ENCODE peak calls at places on chromosomes 5 and 9, in eight cellular contexts. C is AG04450; K is RCC 7860; R is NCI-H2081; Q is mesendoderm; E is stimulated activated CD8-positive, alpha-beta memory T cell treated with anti-CD3 and anti-CD28 coated beads, Interleukin-4, amount 100 ng/mL, for 24 hours; V is HS-27A; X is T-helper 17 cell. I is an unnamed sample.

GRCh38 chr5:169637856-169638190 is 748 bp downstream of the DOCK2 start:
- DNase-seq in R (no peak), K (no peak), Q (peak; percentile 21), X (peak; percentile 33), C (no peak), V (no peak), E (peak; percentile 59), I (no peak)

GRCh38 chr5:133848306-133848924 is 120.0 kb downstream of the C5orf15 start:
- DNase-seq in C (no peak), V (no peak), Q (no peak), E (no peak), K (no peak), X (no peak), R (peak; percentile 32), I (no peak)

GRCh38 chr5:137747848-137748247 is 6.3 kb downstream of the HNRNPA0 start:
- DNase-seq in E (no peak), R (no peak), X (no peak), Q (peak; percentile 35), C (no peak), V (no peak), K (no peak), I (no peak)

GRCh38 chr9:34124923-34125322 is 1.6 kb downstream of the DCAF12 start:
- DNase-seq in V (no peak), Q (no peak), K (no peak), X (no peak), C (no peak), E (no peak), R (no peak), I (no peak)

GRCh38 chr9:106286249-106286648 is 576.7 kb upstream of the ZNF462 start:
- DNase-seq in K (no peak), C (no peak), R (peak; percentile 31), Q (peak; percentile 88), V (no peak), X (no peak), E (no peak), I (peak; percentile 24)

GRCh38 chr9:136695435-136695895 is 8.2 kb upstream of the AGPAT2 start:
- DNase-seq in V (no peak), X (no peak), R (peak; percentile 98), C (no peak), E (no peak), K (no peak), Q (no peak), I (no peak)

GRCh38 chr9:118533850-118534249 is 829.6 kb downstream of the TLR4 start:
- DNase-seq in X (no peak), K (no peak), R (no peak), V (no peak), E (no peak), C (no peak), Q (no peak), I (no peak)

GRCh38 chr5:125559296-125559695 is 812.9 kb upstream of the ZNF608 start:
- DNase-seq in R (no peak), E (no peak), Q (no peak), V (peak; percentile 66), X (no peak), K (peak; percentile 94), C (peak; percentile 89), I (no peak)

GRCh38 chr5:96370981-96371380 is 62.1 kb downstream of the PCSK1 start:
- DNase-seq in V (no peak), R (peak; percentile 61), X (no peak), E (no peak), C (no peak), Q (no peak), K (no peak), I (no peak)

GRCh38 chr5:173812811-173813550 is 75.2 kb upstream of the CPEB4 start:
- DNase-seq in X (no peak), R (no peak), K (no peak), C (no peak), Q (no peak), E (no peak), V (no peak), I (no peak)

GRCh38 chr9:98972641-98973545 is 29.2 kb downstream of the COL15A1 start:
- DNase-seq in E (no peak), C (no peak), R (no peak), V (no peak), X (no peak), K (no peak), Q (no peak), I (no peak)

GRCh38 chr9:75957095-75957494 is 66.6 kb downstream of the PCSK5 start:
- DNase-seq in C (no peak), R (no peak), X (no peak), K (no peak), V (no peak), E (no peak), Q (no peak), I (no peak)

GRCh38 chr5:74093501-74093993 is 467.6 kb downstream of the ARHGEF28 start:
- DNase-seq in R (no peak), X (no peak), Q (no peak), K (no peak), E (no peak), V (no peak), C (no peak), I (no peak)

GRCh38 chr9:133991964-133992779 is at the start of gene VAV2:
- DNase-seq in E (peak; percentile 37), C (no peak), X (peak; percentile 33), Q (peak; percentile 65), K (peak; percentile 68), V (no peak), R (peak; percentile 57), I (peak; percentile 42)

I was measured in CMK.